ENCODE peak calls at places on chromosomes 6 and 20, in six cellular contexts. N is T-helper 9 cell, J is NCI-H1092, K is RPMI8226, V is GM03348, T is NCI-H2081. Y is an unnamed sample.

GRCh38 chr6:136947037-136947436 is 24.9 kb downstream of the SLC35D3 start:
- DNase-seq in N (no peak), J (no peak), K (no peak), V (no peak), T (no peak), Y (no peak)

GRCh38 chr6:64984947-64985346 is 722.1 kb downstream of the EYS start:
- DNase-seq in N (no peak), J (no peak), K (no peak), V (no peak), T (no peak), Y (no peak)

GRCh38 chr6:10510592-10511367 is 10.4 kb upstream of the GCNT2 start:
- DNase-seq in N (no peak), J (peak; percentile 14), K (peak; percentile 70), V (peak; percentile 39), T (peak; percentile 70), Y (peak; percentile 58)

GRCh38 chr6:81929828-81930227 is 177.3 kb upstream of the TENT5A start:
- DNase-seq in N (no peak), J (no peak), K (no peak), V (peak; percentile 41), T (no peak), Y (no peak)

GRCh38 chr6:75830959-75831885 is 82.2 kb downstream of the MYO6 start:
- DNase-seq in N (no peak), J (no peak), K (no peak), V (peak; percentile 52), T (no peak), Y (no peak)

GRCh38 chr6:159168536-159169192 is 536 bp upstream of the FNDC1 start:
- DNase-seq in N (peak; percentile 5), J (peak; percentile 6), K (no peak), V (peak; percentile 58), T (no peak), Y (no peak)

GRCh38 chr20:24747015-24747712 is 201.9 kb upstream of the CST7 start:
- DNase-seq in N (no peak), J (no peak), K (no peak), V (no peak), T (no peak), Y (no peak)

GRCh38 chr6:168129292-168130167 is 50.5 kb upstream of the FRMD1 start:
- DNase-seq in N (no peak), J (no peak), K (no peak), V (no peak), T (no peak), Y (peak; percentile 8)

GRCh38 chr6:90249044-90249443 is 47.6 kb downstream of the BACH2 start:
- DNase-seq in N (no peak), J (no peak), K (no peak), V (no peak), T (no peak), Y (no peak)

Y was measured in mucosa of gallbladder.